ENCODE peak calls at places on chromosomes 7 and 10, in six cellular contexts. Z is T-helper 9 cell; Y is adipocyte; D is activated T-helper 1 cell treated with anti-CD3 and anti-CD28 coated beads, Interleukin-12 subunit alpha, Interleukin-12 subunit beta, Interleukin-2, Interleukin-4 antibody, amounts not matched to agents 30 ng/mL and 10 ng/mL and 1 ng/mL, durations not matched to agents 14 hours and 24 hours and 36 hours; S is activated T-cell treated with anti-CD3 and anti-CD28 coated beads for 1 hour; W is B cell. M is an unnamed sample.

GRCh38 chr10:86348321-86349210 is 18.0 kb downstream of the GRID1 start:
- DNase-seq in Z (no peak), Y (peak; percentile 50), D (no peak), S (no peak), W (no peak), M (no peak)

GRCh38 chr10:94292448-94293118 is 70.2 kb downstream of the NOC3L start:
- DNase-seq in Z (no peak), Y (peak; percentile 60), D (no peak), S (no peak), W (no peak), M (no peak)

GRCh38 chr10:55989188-55989587 is 371.9 kb downstream of the ZWINT start:
- DNase-seq in Z (no peak), Y (no peak), D (no peak), S (no peak), W (no peak), M (no peak)

GRCh38 chr10:3779146-3779707 is 5.8 kb downstream of the KLF6 start:
- DNase-seq in Z (no peak), Y (no peak), D (no peak), S (no peak), W (no peak), M (no peak)

GRCh38 chr7:92856436-92856835 is 20.1 kb upstream of the CDK6 start:
- DNase-seq in Z (no peak), Y (no peak), D (no peak), S (no peak), W (no peak), M (no peak)

GRCh38 chr7:867406-868188 is 8.8 kb upstream of the GET4 start:
- DNase-seq in Z (no peak), Y (peak; percentile 51), D (no peak), S (no peak), W (no peak), M (no peak)

GRCh38 chr10:128156999-128157755 is 31.0 kb upstream of the MKI67 start:
- DNase-seq in Z (no peak), Y (no peak), D (no peak), S (no peak), W (no peak), M (no peak)

GRCh38 chr7:22572292-22572691 is 72.3 kb upstream of the STEAP1B start:
- DNase-seq in Z (no peak), Y (peak; percentile 72), D (no peak), S (no peak), W (no peak), M (no peak)

GRCh38 chr10:80924063-80924952 is 386.6 kb downstream of the SH2D4B start:
- DNase-seq in Z (no peak), Y (peak; percentile 75), D (no peak), S (peak; percentile 5), W (no peak), M (no peak)

GRCh38 chr7:77482015-77482414 is 55.1 kb upstream of the PTPN12 start:
- DNase-seq in Z (no peak), Y (peak; percentile 25), D (no peak), S (no peak), W (no peak), M (no peak)

GRCh38 chr7:155914341-155914740 is 102.1 kb upstream of the SHH start:
- DNase-seq in Z (no peak), Y (no peak), D (no peak), S (no peak), W (no peak), M (no peak)

GRCh38 chr10:99977916-99978315 is 31.8 kb downstream of the DNMBP start:
- DNase-seq in Z (no peak), Y (no peak), D (no peak), S (no peak), W (no peak), M (no peak)

GRCh38 chr10:43304687-43305333 is 37.9 kb upstream of the RASGEF1A start:
- DNase-seq in Z (peak; percentile 47), Y (peak; percentile 77), D (peak; percentile 47), S (peak; percentile 50), W (peak; percentile 67), M (no peak)

GRCh38 chr7:91710896-91711295 is 169.6 kb downstream of the MTERF1 start:
- DNase-seq in Z (no peak), Y (no peak), D (no peak), S (no peak), W (no peak), M (no peak)

GRCh38 chr7:97298561-97298960 is 181.1 kb downstream of the SDHAF3 start:
- DNase-seq in Z (no peak), Y (peak; percentile 49), D (no peak), S (no peak), W (no peak), M (no peak)

GRCh38 chr7:142375710-142376313 is 118.0 kb upstream of the PRSS58 start:
- DNase-seq in Z (no peak), Y (peak; percentile 56), D (no peak), S (no peak), W (no peak), M (no peak)

GRCh38 chr7:1550846-1551155 is 5.2 kb downstream of the TMEM184A start:
- DNase-seq in Z (no peak), Y (no peak), D (no peak), S (no peak), W (no peak), M (no peak)

GRCh38 chr10:92699518-92700272 is 9.9 kb downstream of the HHEX start:
- DNase-seq in Z (no peak), Y (peak; percentile 65), D (no peak), S (no peak), W (peak; percentile 70), M (no peak)

GRCh38 chr7:25805027-25805687 is 346.8 kb upstream of the NFE2L3 start:
- DNase-seq in Z (no peak), Y (peak; percentile 79), D (no peak), S (no peak), W (no peak), M (no peak)

GRCh38 chr10:34687434-34688205 is 127.5 kb downstream of the PARD3 start:
- DNase-seq in Z (no peak), Y (no peak), D (no peak), S (no peak), W (no peak), M (no peak)

GRCh38 chr7:135235841-135236240 is 2.2 kb downstream of the STRA8 start:
- DNase-seq in Z (no peak), Y (no peak), D (no peak), S (no peak), W (no peak), M (no peak)

GRCh38 chr10:95478935-95479334 is 82.2 kb downstream of the SORBS1 start:
- DNase-seq in Z (no peak), Y (no peak), D (no peak), S (no peak), W (no peak), M (no peak)

GRCh38 chr10:124653311-124653710 is 90.9 kb downstream of the FAM53B start:
- DNase-seq in Z (no peak), Y (no peak), D (no peak), S (no peak), W (no peak), M (no peak)

GRCh38 chr10:86267286-86268195 is 99.1 kb downstream of the GRID1 start:
- DNase-seq in Z (no peak), Y (no peak), D (no peak), S (no peak), W (no peak), M (no peak)

GRCh38 chr10:79449181-79450146 is 4.0 kb upstream of the ZCCHC24 start:
- DNase-seq in Z (no peak), Y (peak; percentile 47), D (no peak), S (no peak), W (no peak), M (no peak)

GRCh38 chr7:130144632-130145171 is 60.5 kb downstream of the TMEM209 start:
- DNase-seq in Z (no peak), Y (peak; percentile 73), D (no peak), S (no peak), W (no peak), M (no peak)

GRCh38 chr7:37405603-37406122 is 43.0 kb downstream of the ELMO1 start:
- DNase-seq in Z (no peak), Y (no peak), D (no peak), S (no peak), W (no peak), M (no peak)

GRCh38 chr7:113331155-113331898 is 213.0 kb upstream of the SMIM30 start:
- DNase-seq in Z (no peak), Y (no peak), D (no peak), S (no peak), W (no peak), M (no peak)

GRCh38 chr10:121036431-121036830 is 185.3 kb downstream of the WDR11 start:
- DNase-seq in Z (no peak), Y (no peak), D (no peak), S (no peak), W (no peak), M (no peak)

GRCh38 chr7:16235743-16236142 is 185.6 kb downstream of the CRPPA start:
- DNase-seq in Z (no peak), Y (no peak), D (no peak), S (no peak), W (no peak), M (no peak)

GRCh38 chr10:92695679-92696605 is 6.2 kb downstream of the HHEX start:
- DNase-seq in Z (no peak), Y (peak; percentile 91), D (no peak), S (no peak), W (no peak), M (no peak)

GRCh38 chr10:68602434-68602833 is 42.3 kb downstream of the TET1 start:
- DNase-seq in Z (no peak), Y (no peak), D (no peak), S (no peak), W (no peak), M (no peak)

GRCh38 chr7:74587435-74588126 is 69.9 kb upstream of the GTF2I start:
- DNase-seq in Z (no peak), Y (peak; percentile 95), D (no peak), S (no peak), W (no peak), M (peak; percentile 73)

GRCh38 chr10:68406111-68406814 is 814 bp downstream of the RUFY2 start:
- DNase-seq in Z (no peak), Y (peak; percentile 83), D (no peak), S (peak; percentile 1), W (no peak), M (peak; percentile 59)

GRCh38 chr7:119572132-119572531 is 700.8 kb upstream of the KCND2 start:
- DNase-seq in Z (no peak), Y (no peak), D (no peak), S (no peak), W (no peak), M (no peak)

GRCh38 chr10:49382826-49383225 is 13.1 kb downstream of the DRGX start:
- DNase-seq in Z (no peak), Y (no peak), D (no peak), S (no peak), W (no peak), M (no peak)

GRCh38 chr10:44864042-44864436 is 47.1 kb upstream of the TMEM72 start:
- DNase-seq in Z (no peak), Y (no peak), D (no peak), S (no peak), W (no peak), M (no peak)